ENCODE peak calls at places on chromosomes 4 and X, in four cellular contexts. H is neural crest cell; K is naive thymus-derived CD8-positive, alpha-beta T cell; G is substantia nigra. D is an unnamed sample.

GRCh38 chr4:138450546-138450945 is 208.4 kb upstream of the SLC7A11 start:
- DNase-seq in H (no peak), K (no peak), G (no peak), D (no peak)

GRCh38 chr4:123599920-123600394 is 203.4 kb downstream of the SPRY1 start:
- DNase-seq in K (peak; percentile 88), G (peak; percentile 7), H (peak; percentile 38), D (no peak)

GRCh38 chr4:103008875-103009729 is 10.4 kb downstream of the SLC9B1 start:
- DNase-seq in K (no peak), G (no peak), H (no peak), D (no peak)

GRCh38 chr4:140057693-140058092 is 96.3 kb downstream of the MAML3 start:
- DNase-seq in K (no peak), H (no peak), G (no peak), D (no peak)

GRCh38 chr4:4590496-4590895 is 48.6 kb upstream of the STX18 start:
- DNase-seq in G (no peak), H (no peak), K (no peak), D (no peak)

GRCh38 chr4:39932776-39933402 is 44.8 kb downstream of the PDS5A start:
- DNase-seq in G (no peak), H (no peak), K (no peak), D (no peak)

GRCh38 chr4:173522874-173523395 is 7.1 kb downstream of the HAND2 start:
- DNase-seq in G (no peak), H (no peak), K (no peak), D (no peak)

GRCh38 chrX:24874604-24875247 is 141.0 kb downstream of the ARX start:
- DNase-seq in K (no peak), G (no peak), H (no peak), D (no peak)

GRCh38 chrX:112731793-112732192 is 52.1 kb upstream of the LHFPL1 start:
- DNase-seq in H (no peak), G (no peak), K (no peak), D (no peak)

GRCh38 chrX:46630141-46630540 is 56.6 kb downstream of the CHST7 start:
- DNase-seq in K (no peak), H (no peak), G (no peak), D (no peak)

GRCh38 chr4:1866095-1866755 is 5.0 kb upstream of the NSD2 start:
- DNase-seq in K (no peak), G (no peak), H (no peak), D (no peak)

GRCh38 chrX:10115082-10115481 is 41.7 kb upstream of the CLCN4 start:
- DNase-seq in K (no peak), G (no peak), H (no peak), D (no peak)

GRCh38 chrX:101759000-101759399 is 99.3 kb upstream of the ARMCX2 start:
- DNase-seq in G (no peak), K (peak; percentile 60), H (peak; percentile 12), D (no peak)

GRCh38 chr4:99405433-99406115 is 29.6 kb downstream of the ADH7 start:
- DNase-seq in K (peak; percentile 74), G (no peak), H (peak; percentile 75), D (peak; percentile 33)

GRCh38 chrX:153871451-153871850 is 14.5 kb downstream of the L1CAM start:
- DNase-seq in G (no peak), H (peak; percentile 37), K (no peak), D (no peak)

GRCh38 chr4:56728512-56728911 is 47.4 kb upstream of the HOPX start:
- DNase-seq in H (no peak), K (no peak), G (no peak), D (no peak)

GRCh38 chr4:72858328-72858727 is 211.2 kb downstream of the COX18 start:
- DNase-seq in G (no peak), K (no peak), H (no peak), D (no peak)

GRCh38 chr4:142126890-142127497 is 490.6 kb downstream of the IL15 start:
- DNase-seq in K (peak; percentile 77), G (no peak), H (peak; percentile 67), D (peak; percentile 25)

GRCh38 chr4:154435895-154436294 is 55.7 kb downstream of the DCHS2 start:
- DNase-seq in H (no peak), G (no peak), K (no peak), D (no peak)

GRCh38 chr4:66562276-66562806 is 892.1 kb upstream of the EPHA5 start:
- DNase-seq in K (no peak), G (no peak), H (no peak), D (no peak)

GRCh38 chrX:141701081-141701480 is 2.5 kb upstream of the SPANXD start:
- DNase-seq in H (no peak), G (no peak), K (no peak), D (no peak)

GRCh38 chr4:82957045-82957444 is 53.6 kb downstream of the LIN54 start:
- DNase-seq in K (no peak), G (no peak), H (no peak), D (no peak)

GRCh38 chr4:142331646-142332045 is 514.5 kb downstream of the INPP4B start:
- DNase-seq in H (no peak), K (no peak), G (no peak), D (no peak)

GRCh38 chrX:55450259-55450658 is 1.7 kb upstream of the MAGEH1 start:
- DNase-seq in H (no peak), K (no peak), G (no peak), D (no peak)

GRCh38 chr4:6999172-7000086 is 43.7 kb upstream of the TADA2B start:
- DNase-seq in K (no peak), H (no peak), G (no peak), D (peak; percentile 68)

GRCh38 chr4:15149842-15150592 is 147.7 kb downstream of the CPEB2 start:
- DNase-seq in G (peak; percentile 81), H (peak; percentile 52), K (no peak), D (no peak)

GRCh38 chr4:121950212-121950679 is 1.6 kb downstream of the TRPC3 start:
- DNase-seq in G (peak; percentile 25), H (peak; percentile 95), K (peak; percentile 88), D (no peak)

GRCh38 chr4:140777894-140778293 is 21.7 kb upstream of the TBC1D9 start:
- DNase-seq in H (no peak), K (no peak), G (no peak), D (no peak)

GRCh38 chrX:72394518-72395163 is 88.9 kb upstream of the CITED1 start:
- DNase-seq in K (no peak), H (no peak), G (no peak), D (no peak)

D was measured in keratinocyte.